ENCODE peak calls at places on chromosomes 12 and 14, in four cellular contexts. Q is SK-N-SH, A is GM12878, U is H1. L is an unnamed sample.

GRCh38 chr14:95679995-95680735 is 6.1 kb upstream of the TCL1B start:
- DNase-seq in A (no peak), U (no peak), Q (no peak), L (no peak)

GRCh38 chr14:77024171-77024627 is 4.3 kb downstream of the IRF2BPL start:
- DNase-seq in A (no peak), U (no peak), Q (no peak), L (peak)

GRCh38 chr12:95804296-95804695 is 13.7 kb upstream of the NTN4 start:
- DNase-seq in Q (no peak), A (no peak), U (no peak), L (no peak)

GRCh38 chr12:2376855-2377657 is 324.3 kb downstream of the CACNA1C start:
- DNase-seq in Q (no peak), U (peak), A (no peak), L (no peak)

GRCh38 chr12:113477171-113477841 is 5.6 kb upstream of the LHX5 start:
- DNase-seq in Q (peak), U (no peak), A (no peak), L (no peak)

GRCh38 chr14:89890589-89890988 is 63.9 kb downstream of the EFCAB11 start:
- DNase-seq in A (no peak), Q (no peak), U (no peak), L (no peak)

GRCh38 chr12:131850856-131851559 is 22.8 kb downstream of the MMP17 start:
- DNase-seq in Q (no peak), U (no peak), A (no peak), L (no peak)

GRCh38 chr14:99972748-99973466 is 92.3 kb upstream of the EVL start:
- DNase-seq in A (no peak), U (no peak), Q (no peak), L (no peak)

GRCh38 chr12:108126990-108127468 is 2.1 kb upstream of the WSCD2 start:
- DNase-seq in A (no peak), U (no peak), Q (no peak), L (no peak)

GRCh38 chr12:89154743-89155530 is 197.4 kb downstream of the DUSP6 start:
- DNase-seq in Q (no peak), U (no peak), A (no peak), L (peak)

GRCh38 chr12:114347861-114348260 is 58.1 kb downstream of the TBX5 start:
- DNase-seq in U (no peak), A (no peak), Q (no peak), L (no peak)

GRCh38 chr12:127400231-127400630 is 866.7 kb upstream of the TMEM132C start:
- DNase-seq in A (no peak), Q (no peak), U (no peak), L (no peak)

GRCh38 chr14:64561631-64562030 is 11.9 kb downstream of the PPP1R36 start:
- DNase-seq in A (no peak), Q (no peak), U (no peak), L (no peak)

GRCh38 chr12:89346741-89347324 is 5.5 kb downstream of the DUSP6 start:
- DNase-seq in Q (no peak), U (no peak), A (no peak), L (no peak)

GRCh38 chr14:53042480-53042879 is 91.6 kb upstream of the FERMT2 start:
- DNase-seq in A (no peak), Q (no peak), U (no peak), L (no peak)

GRCh38 chr12:131287015-131287937 is 333.6 kb downstream of the ADGRD1 start:
- DNase-seq in U (no peak), A (no peak), Q (no peak), L (no peak)

GRCh38 chr12:132955094-132955932 is 793 bp downstream of the ZNF605 start:
- DNase-seq in Q (no peak), A (no peak), U (no peak), L (no peak)

GRCh38 chr14:37124617-37125016 is 47.8 kb downstream of the SLC25A21 start:
- DNase-seq in A (no peak), U (peak), Q (no peak), L (no peak)

GRCh38 chr14:99598774-99599173 is 5.2 kb downstream of the CCDC85C start:
- DNase-seq in U (no peak), A (no peak), Q (no peak), L (no peak)

GRCh38 chr14:55446833-55447232 is 6.4 kb upstream of the TBPL2 start:
- DNase-seq in Q (no peak), A (no peak), U (no peak), L (no peak)

GRCh38 chr12:3683670-3684069 is 69.2 kb downstream of the CRACR2A start:
- DNase-seq in Q (no peak), A (no peak), U (no peak), L (peak)

GRCh38 chr14:68695326-68695768 is 97.5 kb downstream of the ZFP36L1 start:
- DNase-seq in A (peak), U (no peak), Q (no peak), L (no peak)

GRCh38 chr12:67772276-67773169 is 124.0 kb downstream of the DYRK2 start:
- DNase-seq in Q (peak), U (peak), A (no peak), L (no peak)

GRCh38 chr14:52950410-52950897 is 396 bp downstream of the FERMT2 start:
- DNase-seq in A (no peak), Q (peak), U (no peak), L (no peak)

GRCh38 chr12:113591480-113591971 is 119.9 kb upstream of the LHX5 start:
- DNase-seq in U (no peak), A (no peak), Q (peak), L (peak)

GRCh38 chr12:131102991-131103609 is 149.4 kb downstream of the ADGRD1 start:
- DNase-seq in Q (no peak), A (no peak), U (no peak), L (no peak)

GRCh38 chr12:253116-253831 is 9.4 kb downstream of the SLC6A13 start:
- DNase-seq in U (no peak), Q (no peak), A (no peak), L (no peak)

GRCh38 chr14:49895480-49895879 is 2.6 kb downstream of the ARF6 start:
- DNase-seq in Q (no peak), A (no peak), U (no peak), L (no peak)

GRCh38 chr12:11183009-11183408 is 3.7 kb downstream of the TAS2R42 start:
- DNase-seq in U (no peak), Q (no peak), A (no peak), L (no peak)

GRCh38 chr12:62660763-62661162 is 194.1 kb downstream of the MON2 start:
- DNase-seq in U (no peak), Q (no peak), A (no peak), L (no peak)

GRCh38 chr14:57656853-57657252 is 163.2 kb upstream of the CCDC198 start:
- DNase-seq in U (no peak), Q (no peak), A (no peak), L (no peak)

GRCh38 chr14:57657487-57657886 is 163.8 kb upstream of the CCDC198 start:
- DNase-seq in A (no peak), U (no peak), Q (no peak), L (no peak)
- TF ChIP-seq NRF1 in A (no peak), U (no peak), Q (no peak), L (no peak)

DNA sequence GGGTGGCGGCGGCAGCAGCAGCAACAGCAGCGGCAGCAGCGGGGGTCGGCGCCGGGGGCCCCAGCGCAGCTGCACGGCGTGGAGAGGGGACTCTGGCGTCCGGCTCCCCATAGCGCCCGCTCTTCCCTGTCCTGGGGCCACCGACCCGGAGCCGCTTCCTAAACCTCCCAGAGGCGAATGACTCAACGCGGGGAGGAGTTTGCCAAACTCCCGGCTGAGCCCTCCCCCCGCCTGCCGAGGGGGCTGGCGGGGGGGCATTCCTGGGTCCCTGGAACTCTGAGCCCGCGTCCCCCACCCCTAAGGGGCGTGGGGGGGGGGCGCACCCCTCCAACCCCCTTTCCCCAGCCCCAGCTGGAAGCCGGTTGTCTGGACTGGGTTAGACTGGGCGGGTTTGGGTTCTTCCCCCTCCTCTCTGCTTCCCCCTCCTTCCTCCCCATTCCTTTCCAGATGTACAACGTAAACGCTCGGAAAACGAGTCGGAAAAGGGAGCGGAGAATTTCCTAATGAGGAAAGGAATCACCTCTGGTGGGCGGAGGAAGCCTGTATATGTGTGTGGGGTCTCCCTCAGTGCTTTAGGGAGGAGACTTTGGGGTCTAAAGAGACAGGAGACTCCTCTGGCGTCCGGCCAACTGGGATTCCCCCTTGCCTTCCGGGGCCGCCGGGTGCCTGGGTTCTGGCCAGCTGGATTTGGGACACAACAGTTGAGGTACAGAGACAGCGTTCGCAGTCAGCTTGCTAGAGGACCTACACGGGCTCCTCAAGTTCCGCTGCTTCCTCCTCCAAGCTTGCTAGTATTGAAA is at the start of gene ITGA5:
- DNase-seq in Q (peak), U (no peak), A (no peak), L (peak)
- TF ChIP-seq NRF1 in Q (no peak), U (no peak), A (no peak), L (no peak)

GRCh38 chr12:31234053-31234835 is 91.7 kb downstream of the SINHCAF start:
- DNase-seq in Q (no peak), U (no peak), A (no peak), L (no peak)
- TF ChIP-seq NRF1 in Q (no peak), U (no peak), A (no peak), L (no peak)

DNA sequence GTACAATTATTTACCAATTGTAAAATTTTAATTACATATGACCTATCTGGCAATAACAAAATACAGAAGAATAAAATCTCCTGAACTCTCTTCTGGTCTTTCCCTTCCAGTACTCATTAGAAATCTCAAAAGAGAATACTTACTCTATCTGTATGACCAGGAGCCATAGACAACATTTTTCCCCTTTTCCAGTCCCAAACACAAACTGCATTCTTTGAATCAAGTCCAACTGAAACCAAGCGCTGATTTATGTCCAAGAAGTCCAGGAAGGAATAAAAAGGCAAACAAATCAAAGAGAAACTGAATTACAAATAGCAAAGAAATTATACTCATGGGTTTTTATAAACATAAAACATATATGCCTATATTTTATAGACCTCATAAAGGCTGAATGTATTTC is 46.7 kb downstream of the EML5 start:
- DNase-seq in U (no peak), Q (no peak), A (no peak), L (no peak)
- TF ChIP-seq NRF1 in U (no peak), Q (no peak), A (no peak), L (no peak)

GRCh38 chr14:22551597-22551982 is 37.4 kb downstream of the DAD1 start:
- DNase-seq in Q (no peak), A (no peak), U (no peak), L (no peak)
- TF ChIP-seq NRF1 in Q (no peak), A (no peak), U (no peak), L (no peak)

GRCh38 chr12:87952850-87953249 is 76.4 kb downstream of the C12orf50 start:
- DNase-seq in U (no peak), A (no peak), Q (no peak), L (no peak)
- TF ChIP-seq NRF1 in U (no peak), A (no peak), Q (no peak), L (no peak)

GRCh38 chr12:32201996-32202395 is 95.3 kb downstream of the BICD1 start:
- DNase-seq in Q (no peak), U (no peak), A (no peak), L (no peak)

GRCh38 chr12:32197421-32197820 is 90.8 kb downstream of the BICD1 start:
- DNase-seq in U (no peak), A (no peak), Q (no peak), L (no peak)

GRCh38 chr12:32196250-32197198 is 89.9 kb downstream of the BICD1 start:
- DNase-seq in Q (no peak), A (no peak), U (no peak), L (no peak)

GRCh38 chr12:32201096-32201495 is 94.4 kb downstream of the BICD1 start:
- DNase-seq in A (no peak), U (no peak), Q (no peak), L (no peak)

GRCh38 chr12:32198555-32198954 is 91.9 kb downstream of the BICD1 start:
- DNase-seq in Q (no peak), A (no peak), U (no peak), L (no peak)
- TF ChIP-seq NRF1 in Q (no peak), A (no peak), U (no peak), L (no peak)

GRCh38 chr12:101855364-101855884 is 22.0 kb upstream of the DRAM1 start:
- DNase-seq in Q (no peak), A (no peak), U (no peak), L (peak)
- TF ChIP-seq NRF1 in Q (no peak), A (no peak), U (no peak), L (no peak)

DNA sequence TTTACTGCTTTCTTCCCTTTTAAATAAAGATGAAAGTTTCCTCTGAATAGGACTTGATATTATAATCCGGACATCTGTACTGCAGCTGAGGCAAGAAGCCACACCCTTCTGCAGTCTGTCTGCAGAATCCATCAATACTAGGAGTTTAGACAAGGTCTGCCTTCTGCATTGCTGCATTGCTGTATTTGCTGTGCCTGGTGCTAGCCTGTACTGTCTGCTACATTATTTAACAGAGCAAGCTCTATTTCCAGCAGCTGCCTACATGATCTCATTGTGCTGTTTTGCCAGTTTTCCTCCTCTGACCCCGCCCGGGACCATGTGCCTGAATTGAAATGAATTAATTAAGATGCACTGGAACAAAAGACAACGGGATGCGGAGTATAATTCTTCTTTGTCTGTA is 1.7 kb downstream of the TUBA1A start:
- DNase-seq in Q (peak), U (no peak), A (no peak), L (no peak)
- TF ChIP-seq NRF1 in Q (no peak), U (no peak), A (no peak), L (no peak)

L was measured in K562.